ENCODE peak calls at places on chromosomes 4 and X, in eight cellular contexts. M is spleen, F is breast epithelium, E is heart left ventricle, Q is sigmoid colon, X is adrenal gland, V is K562, A is ovary. U is an unnamed sample.

GRCh38 chrX:139194571-139195280 is 335.8 kb upstream of the F9 start:
- DNase-seq in M (peak), F (peak), E (no peak), Q (no peak), X (no peak), V (peak), A (no peak), U (no peak)

GRCh38 chrX:9677098-9677739 is 88.4 kb downstream of the GPR143 start:
- DNase-seq in M (no peak), F (no peak), E (no peak), Q (peak), X (no peak), V (no peak), A (no peak), U (no peak)

GRCh38 chrX:72020788-72021187 is 110.1 kb downstream of the NHSL2 start:
- DNase-seq in M (no peak), F (no peak), E (no peak), Q (no peak), X (no peak), V (no peak), A (no peak), U (peak)

GRCh38 chr4:100954048-100954447 is 393.3 kb downstream of the PPP3CA start:
- DNase-seq in M (no peak), F (no peak), E (no peak), Q (no peak), X (no peak), V (no peak), A (no peak), U (no peak)

GRCh38 chr4:41358626-41359025 is 101.9 kb downstream of the UCHL1 start:
- DNase-seq in M (peak), F (no peak), E (peak), Q (no peak), X (peak), V (no peak), A (no peak), U (no peak)

GRCh38 chr4:114378306-114378903 is 220.2 kb upstream of the UGT8 start:
- DNase-seq in M (no peak), F (no peak), E (no peak), Q (no peak), X (no peak), V (no peak), A (no peak), U (no peak)

GRCh38 chr4:1200425-1201035 is 28.1 kb upstream of the SPON2 start:
- DNase-seq in M (peak), F (peak), E (peak), Q (peak), X (peak), V (no peak), A (peak), U (peak)

GRCh38 chr4:136316961-136317360 is 1215.3 kb downstream of the PCDH18 start:
- DNase-seq in M (no peak), F (no peak), E (no peak), Q (no peak), X (no peak), V (no peak), A (no peak), U (no peak)

GRCh38 chrX:18964880-18965279 is 19.0 kb downstream of the PHKA2 start:
- DNase-seq in M (no peak), F (no peak), E (no peak), Q (no peak), X (no peak), V (no peak), A (no peak), U (no peak)

GRCh38 chrX:51035746-51036145 is 125.2 kb downstream of the BMP15 start:
- DNase-seq in M (no peak), F (no peak), E (no peak), Q (no peak), X (no peak), V (no peak), A (no peak), U (no peak)

GRCh38 chr4:77773101-77773500 is 46.1 kb downstream of the CNOT6L start:
- DNase-seq in M (no peak), F (no peak), E (no peak), Q (no peak), X (no peak), V (no peak), A (no peak), U (no peak)

GRCh38 chrX:45986971-45987370 is 558.2 kb downstream of the ZNF674 start:
- DNase-seq in M (no peak), F (no peak), E (no peak), Q (no peak), X (no peak), V (no peak), A (no peak), U (no peak)

GRCh38 chr4:180665994-180666818 is 1577.0 kb upstream of the TENM3 start:
- DNase-seq in M (no peak), F (no peak), E (no peak), Q (no peak), X (peak), V (peak), A (no peak), U (no peak)

GRCh38 chr4:159283697-159284492 is 181.0 kb downstream of the RAPGEF2 start:
- DNase-seq in M (no peak), F (no peak), E (no peak), Q (no peak), X (no peak), V (no peak), A (no peak), U (no peak)

GRCh38 chr4:54872246-54872645 is 214.5 kb downstream of the KIT start:
- DNase-seq in M (no peak), F (no peak), E (no peak), Q (no peak), X (no peak), V (no peak), A (no peak), U (peak)

GRCh38 chr4:185592845-185593488 is 57.7 kb upstream of the PDLIM3 start:
- DNase-seq in M (no peak), F (no peak), E (no peak), Q (no peak), X (no peak), V (no peak), A (no peak), U (no peak)

GRCh38 chrX:119228506-119229290 is 7.4 kb upstream of the PGRMC1 start:
- DNase-seq in M (no peak), F (no peak), E (no peak), Q (no peak), X (peak), V (no peak), A (no peak), U (no peak)

GRCh38 chr4:101306764-101307615 is 40.3 kb downstream of the PPP3CA start:
- DNase-seq in M (no peak), F (no peak), E (no peak), Q (no peak), X (no peak), V (no peak), A (no peak), U (no peak)

GRCh38 chrX:12994321-12994720 is 19.4 kb downstream of the TMSB4X start:
- DNase-seq in M (no peak), F (no peak), E (no peak), Q (no peak), X (no peak), V (no peak), A (no peak), U (no peak)

GRCh38 chr4:149140841-149141240 is 674.8 kb downstream of the IQCM start:
- DNase-seq in M (no peak), F (no peak), E (no peak), Q (no peak), X (no peak), V (no peak), A (no peak), U (no peak)

GRCh38 chr4:95676190-95676589 is 127.4 kb upstream of the UNC5C start:
- DNase-seq in M (no peak), F (no peak), E (no peak), Q (no peak), X (no peak), V (no peak), A (no peak), U (no peak)

GRCh38 chr4:102535398-102536082 is 34.4 kb downstream of the NFKB1 start:
- DNase-seq in M (no peak), F (no peak), E (no peak), Q (no peak), X (no peak), V (no peak), A (no peak), U (no peak)

GRCh38 chr4:81606796-81607550 is 135.3 kb upstream of the RASGEF1B start:
- DNase-seq in M (no peak), F (no peak), E (no peak), Q (no peak), X (no peak), V (peak), A (no peak), U (no peak)

GRCh38 chrX:111519215-111519614 is 7.8 kb downstream of the SERTM2 start:
- DNase-seq in M (no peak), F (no peak), E (no peak), Q (no peak), X (no peak), V (no peak), A (no peak), U (no peak)

GRCh38 chrX:51892921-51893745 is at the start of gene MAGED1:
- DNase-seq in M (peak), F (peak), E (peak), Q (peak), X (peak), V (no peak), A (peak), U (peak)

GRCh38 chrX:107776649-107777535 is 641 bp upstream of the NCBP2L start:
- DNase-seq in M (peak), F (peak), E (peak), Q (peak), X (peak), V (peak), A (peak), U (peak)

GRCh38 chrX:74865725-74866124 is 59.5 kb downstream of the NEXMIF start:
- DNase-seq in M (no peak), F (no peak), E (no peak), Q (no peak), X (no peak), V (no peak), A (no peak), U (no peak)

GRCh38 chr4:73222466-73223257 is 35.9 kb downstream of the ANKRD17 start:
- DNase-seq in M (no peak), F (peak), E (no peak), Q (peak), X (peak), V (peak), A (no peak), U (no peak)
- TF ChIP-seq POLR2A in M (no peak), F (no peak), E (no peak), Q (no peak), X (peak), V (peak), A (peak), U (no peak)

DNA sequence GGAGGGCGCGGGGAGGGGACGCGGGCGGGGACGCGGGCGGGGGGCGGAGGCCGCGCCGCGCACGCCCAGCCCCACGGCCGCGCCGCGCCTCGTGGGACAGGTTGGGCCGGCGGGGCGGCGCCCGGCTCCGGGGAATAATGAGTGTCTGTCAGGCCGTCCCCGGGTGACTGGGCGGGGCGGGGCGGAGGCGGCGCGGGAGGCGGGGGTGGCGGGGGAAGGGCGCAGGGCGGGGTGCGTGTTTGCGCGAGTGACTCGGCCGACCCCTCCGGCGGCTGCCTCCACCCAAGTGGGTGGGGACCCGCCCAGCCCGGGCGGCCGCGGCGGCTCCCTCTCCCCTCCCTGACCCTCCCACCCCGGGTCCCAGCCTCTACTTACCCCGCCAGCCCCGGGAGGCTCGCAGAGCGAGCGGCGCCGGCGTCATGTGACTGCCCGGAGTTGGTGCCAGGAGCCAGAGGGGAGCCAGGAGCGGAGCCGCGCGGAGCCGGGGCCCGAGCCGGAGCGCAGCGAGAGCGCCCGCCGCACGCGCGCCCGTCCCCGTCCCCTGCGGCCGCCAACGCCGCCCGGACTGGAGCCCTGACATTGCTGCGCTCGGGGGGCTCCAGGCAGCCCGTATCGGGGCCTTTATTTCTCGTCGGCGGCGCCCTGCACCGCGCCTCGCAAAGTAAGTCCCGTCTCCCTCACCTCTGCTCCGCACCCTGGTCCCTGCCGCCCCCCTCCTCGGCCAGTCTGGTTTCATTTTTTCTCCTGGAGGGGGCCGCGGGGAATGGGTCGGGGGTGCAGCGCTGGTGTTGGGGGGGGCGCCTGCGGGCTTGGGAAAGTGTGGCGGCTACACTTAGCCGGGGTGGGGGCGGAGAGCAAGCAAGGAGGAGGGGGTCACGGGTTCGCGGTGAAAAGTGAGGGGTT is at the start of gene KLF3:
- DNase-seq in M (peak), F (peak), E (peak), Q (peak), X (peak), V (peak), A (peak), U (peak)
- TF ChIP-seq POLR2A in M (peak), F (no peak), E (peak), Q (peak), X (peak), V (no peak), A (peak), U (peak)

GRCh38 chrX:154761977-154762528 is 611 bp upstream of the DKC1 start:
- DNase-seq in M (peak), F (no peak), E (no peak), Q (no peak), X (peak), V (no peak), A (no peak), U (no peak)
- TF ChIP-seq POLR2A in M (no peak), F (no peak), E (no peak), Q (no peak), X (no peak), V (no peak), A (no peak), U (no peak)

DNA sequence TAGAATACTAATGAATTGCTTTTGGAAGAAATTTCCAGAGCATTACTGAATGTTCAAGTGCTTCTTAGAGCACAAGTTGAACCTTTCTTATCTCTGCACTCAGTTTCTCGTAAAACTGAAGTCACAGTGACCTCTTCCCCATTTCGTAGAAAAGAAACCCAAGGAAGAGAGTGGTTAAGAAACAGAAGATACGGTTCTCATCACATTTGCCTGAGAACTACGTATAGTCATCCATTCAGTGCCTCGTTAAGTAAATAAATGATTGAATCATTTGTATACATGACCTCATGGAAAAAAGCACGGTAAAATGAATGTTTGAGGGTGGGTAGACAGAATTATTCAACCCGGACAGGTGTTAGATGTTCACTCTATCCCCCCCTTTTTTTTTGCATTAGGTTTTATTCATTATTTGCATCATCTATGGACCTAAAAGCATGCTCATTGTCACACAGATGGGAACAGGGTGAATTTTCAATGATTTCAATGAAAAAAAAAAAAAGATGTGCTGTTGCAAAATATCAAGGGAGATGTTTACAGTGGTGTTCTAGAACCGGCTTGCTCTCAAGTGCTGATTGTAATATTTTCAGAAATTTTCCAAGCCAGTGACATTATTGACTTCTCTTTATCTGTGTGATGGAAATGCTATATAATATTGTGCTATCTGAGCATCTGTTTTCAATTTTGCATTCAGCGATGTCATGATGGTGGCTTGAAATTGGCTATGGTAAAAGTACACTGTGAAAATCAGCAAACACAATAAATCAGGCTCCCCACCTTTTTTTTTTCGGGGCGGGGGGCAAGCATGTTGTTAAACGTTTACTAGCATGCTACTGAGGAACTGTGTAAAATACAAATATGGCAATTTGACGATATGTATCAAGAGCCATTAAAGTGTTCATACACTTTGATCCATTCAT is 4.3 kb downstream of the RHOH start:
- DNase-seq in M (no peak), F (no peak), E (no peak), Q (no peak), X (no peak), V (peak), A (no peak), U (no peak)
- TF ChIP-seq POLR2A in M (no peak), F (no peak), E (no peak), Q (no peak), X (no peak), V (no peak), A (no peak), U (no peak)

GRCh38 chr4:78777556-78777900 is 1.4 kb downstream of the BMP2K start:
- DNase-seq in M (no peak), F (no peak), E (no peak), Q (no peak), X (no peak), V (no peak), A (no peak), U (no peak)

GRCh38 chr4:78776031-78776728 is at the start of gene BMP2K:
- DNase-seq in M (peak), F (peak), E (peak), Q (peak), X (peak), V (peak), A (peak), U (peak)

GRCh38 chr4:78774395-78774794 is 1.8 kb upstream of the BMP2K start:
- DNase-seq in M (no peak), F (no peak), E (no peak), Q (no peak), X (no peak), V (no peak), A (no peak), U (no peak)

GRCh38 chr4:78776729-78777555 is 792 bp downstream of the BMP2K start:
- DNase-seq in M (peak), F (peak), E (peak), Q (peak), X (peak), V (peak), A (no peak), U (no peak)

GRCh38 chr4:78775278-78776030 is 696 bp upstream of the BMP2K start:
- DNase-seq in M (peak), F (peak), E (peak), Q (peak), X (peak), V (peak), A (peak), U (peak)
- TF ChIP-seq POLR2A in M (no peak), F (peak), E (peak), Q (peak), X (peak), V (peak), A (peak), U (no peak)

DNA sequence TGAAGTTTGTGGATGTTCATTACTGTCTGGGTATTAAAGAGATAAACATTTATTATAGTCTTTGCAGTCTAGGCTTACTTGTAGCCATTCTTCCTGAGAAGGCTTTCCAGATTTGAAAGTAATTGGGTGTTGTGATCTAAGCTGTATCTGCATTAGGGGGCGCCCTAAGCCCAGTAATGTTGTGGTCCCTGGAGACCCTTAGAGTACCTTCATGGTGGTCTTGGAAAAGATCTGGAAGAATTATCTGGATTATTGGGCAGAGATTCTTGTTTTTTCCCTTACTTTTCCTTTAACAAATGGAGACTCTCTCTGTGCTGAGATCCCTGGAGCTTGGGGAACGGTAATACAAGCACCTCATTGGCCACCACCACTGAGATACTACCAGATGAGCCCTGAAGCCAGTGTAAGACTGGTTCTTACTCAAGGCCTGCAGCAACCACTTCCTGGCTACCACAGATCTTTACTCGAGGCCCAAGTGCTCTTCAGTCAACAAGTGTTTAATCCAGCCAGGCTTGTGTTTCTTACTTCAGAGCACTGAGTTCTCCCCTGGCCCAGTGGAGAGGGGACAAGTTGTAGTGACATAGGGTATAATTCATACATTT is 63.1 kb downstream of the RTL3 start:
- DNase-seq in M (no peak), F (no peak), E (no peak), Q (no peak), X (no peak), V (no peak), A (no peak), U (no peak)
- TF ChIP-seq POLR2A in M (no peak), F (no peak), E (no peak), Q (no peak), X (no peak), V (no peak), A (no peak), U (no peak)

GRCh38 chr4:163875327-163875726 is 380.8 kb downstream of the TMA16 start:
- DNase-seq in M (no peak), F (no peak), E (no peak), Q (no peak), X (no peak), V (no peak), A (no peak), U (no peak)

GRCh38 chr4:163878336-163879121 is 384.0 kb downstream of the TMA16 start:
- DNase-seq in M (no peak), F (no peak), E (no peak), Q (no peak), X (no peak), V (no peak), A (no peak), U (no peak)
- TF ChIP-seq POLR2A in M (no peak), F (no peak), E (no peak), Q (no peak), X (no peak), V (no peak), A (no peak), U (no peak)